ENCODE peak calls at places on chromosomes 11 and 22, in six cellular contexts. X, P, E, R, B and F are unnamed samples.

GRCh38 chr11:118267486-118267885 is 3.4 kb upstream of the MPZL2 start:
- DNase-seq in R (no peak), P (no peak), B (no peak), X (no peak), E (no peak), F (no peak)

GRCh38 chr22:32947581-32947980 is 110.6 kb downstream of the SYN3 start:
- DNase-seq in R (no peak), E (no peak), P (no peak), B (no peak), X (no peak), F (no peak)

GRCh38 chr22:41935015-41935908 is 8.7 kb upstream of the TNFRSF13C start:
- DNase-seq in P (no peak), E (no peak), B (no peak), X (no peak), R (no peak), F (no peak)

GRCh38 chr11:61783717-61784505 is 8.5 kb downstream of the TMEM258 start:
- DNase-seq in R (no peak), E (no peak), P (no peak), X (no peak), B (no peak), F (peak; percentile 8)

GRCh38 chr11:44979536-44980399 is 29.1 kb upstream of the TP53I11 start:
- DNase-seq in B (peak; percentile 65), P (no peak), R (peak; percentile 73), X (no peak), E (no peak), F (peak; percentile 77)

GRCh38 chr11:63614136-63614664 is at the start of gene PLAAT3:
- DNase-seq in B (peak; percentile 83), X (no peak), P (peak; percentile 90), E (peak; percentile 44), R (peak; percentile 80), F (peak; percentile 88)

GRCh38 chr11:62573006-62573591 is 592 bp downstream of the EEF1G start:
- DNase-seq in P (no peak), E (peak; percentile 43), B (no peak), X (no peak), R (peak; percentile 30), F (peak; percentile 51)

GRCh38 chr22:19648419-19648929 is 65.8 kb upstream of the SEPTIN5 start:
- DNase-seq in B (no peak), E (no peak), X (no peak), P (no peak), R (peak; percentile 30), F (no peak)

GRCh38 chr11:3950996-3951662 is 95.7 kb downstream of the STIM1 start:
- DNase-seq in R (no peak), P (no peak), E (no peak), B (no peak), X (no peak), F (no peak)

GRCh38 chr11:45374632-45375031 is 88.5 kb upstream of the SYT13 start:
- DNase-seq in P (no peak), R (no peak), B (no peak), E (peak; percentile 26), X (no peak), F (no peak)

GRCh38 chr11:15038963-15039362 is 34.4 kb upstream of the CALCB start:
- DNase-seq in E (no peak), X (peak; percentile 3), R (peak; percentile 36), B (no peak), P (no peak), F (no peak)

GRCh38 chr11:96214745-96215093 is 128.3 kb downstream of the MAML2 start:
- DNase-seq in X (no peak), B (no peak), E (no peak), R (no peak), P (no peak), F (no peak)

GRCh38 chr22:28231423-28231822 is 312.4 kb upstream of the PITPNB start:
- DNase-seq in B (no peak), E (no peak), R (peak; percentile 7), X (no peak), P (no peak), F (no peak)

GRCh38 chr11:73963861-73964260 is 13.0 kb downstream of the DNAJB13 start:
- DNase-seq in P (no peak), R (no peak), E (no peak), X (no peak), B (no peak), F (no peak)

GRCh38 chr22:27487600-27488450 is 313.7 kb downstream of the MN1 start:
- DNase-seq in B (no peak), X (no peak), R (no peak), E (no peak), P (no peak), F (peak; percentile 34)

GRCh38 chr11:116691779-116692178 is 81.0 kb downstream of the BUD13 start:
- DNase-seq in E (peak; percentile 66), P (no peak), X (no peak), R (peak; percentile 39), B (no peak), F (no peak)

GRCh38 chr11:104165014-104165413 is 1.1 kb upstream of the PDGFD start:
- DNase-seq in E (no peak), R (no peak), B (no peak), P (no peak), X (no peak), F (no peak)

GRCh38 chr11:27025312-27025955 is 15.2 kb upstream of the BBOX1 start:
- DNase-seq in X (no peak), P (no peak), B (no peak), E (no peak), R (no peak), F (no peak)

GRCh38 chr11:1373536-1374214 is 16.1 kb upstream of the BRSK2 start:
- DNase-seq in R (peak; percentile 51), B (no peak), X (no peak), E (no peak), P (no peak), F (peak; percentile 43)

GRCh38 chr11:61477126-61477525 is 31.4 kb upstream of the LRRC10B start:
- DNase-seq in B (no peak), P (peak; percentile 44), E (no peak), R (no peak), X (no peak), F (no peak)

GRCh38 chr11:31640611-31641010 is 131.0 kb downstream of the ELP4 start:
- DNase-seq in X (no peak), R (no peak), P (no peak), B (no peak), E (no peak), F (no peak)

GRCh38 chr11:35766651-35767050 is 104.1 kb downstream of the TRIM44 start:
- DNase-seq in R (no peak), B (no peak), E (no peak), P (no peak), X (no peak), F (no peak)

GRCh38 chr22:30893434-30894370 is 74.9 kb downstream of the MORC2 start:
- DNase-seq in X (no peak), E (no peak), B (no peak), R (no peak), P (no peak), F (no peak)

GRCh38 chr22:33811686-33812085 is 108.6 kb downstream of the LARGE1 start:
- DNase-seq in X (peak; percentile 72), P (peak; percentile 69), R (no peak), E (no peak), B (no peak), F (no peak)

GRCh38 chr11:73201249-73201648 is 16.8 kb upstream of the P2RY2 start:
- DNase-seq in E (peak; percentile 2), P (peak; percentile 51), R (no peak), X (no peak), B (peak; percentile 75), F (no peak)

GRCh38 chr22:18965526-18966421 is 29.7 kb upstream of the PRODH start:
- DNase-seq in R (no peak), B (peak; percentile 17), E (no peak), P (no peak), X (no peak), F (peak; percentile 48)

GRCh38 chr11:77181226-77181625 is 53.2 kb downstream of the MYO7A start:
- DNase-seq in X (no peak), E (no peak), B (no peak), R (no peak), P (no peak), F (no peak)

GRCh38 chr22:30089655-30089974 is 9.4 kb downstream of the HORMAD2 start:
- DNase-seq in B (no peak), E (no peak), P (no peak), R (no peak), X (no peak), F (no peak)